ENCODE peak calls at places on chromosomes 7 and 10, in ten cellular contexts. One of them, this sample, is unnamed.

GRCh38 chr7:80298201-80298600 is 163.6 kb downstream of the GNAI1 start:
- DNase-seq in heart left ventricle: no peak
- DNase-seq in mesenteric fat pad: no peak
- DNase-seq in adrenal gland: no peak
- DNase-seq in small intestine: no peak
- DNase-seq in activated CD8-positive, alpha-beta T cell treated with anti-CD3 and anti-CD28 coated beads for 36 hours: no peak
- DNase-seq in activated B cell treated with CpG ODN at 0.5 μM for 24 hours: no peak
- DNase-seq in GM19239: no peak
- DNase-seq in activated T-helper 1 cell treated with anti-CD3 and anti-CD28 coated beads, Interleukin-12 subunit alpha, Interleukin-12 subunit beta, Interleukin-2, Interleukin-4 antibody, amounts not matched to agents 30 ng/mL and 10 ng/mL and 1 ng/mL, durations not matched to agents 14 hours and 24 hours and 36 hours: no peak
- DNase-seq in HEK293T: no peak
- DNase-seq in this sample: no peak

GRCh38 chr10:10847313-10847712 is 170.4 kb upstream of the CELF2 start:
- DNase-seq in heart left ventricle: no peak
- DNase-seq in mesenteric fat pad: no peak
- DNase-seq in adrenal gland: no peak
- DNase-seq in small intestine: no peak
- DNase-seq in activated CD8-positive, alpha-beta T cell treated with anti-CD3 and anti-CD28 coated beads for 36 hours: no peak
- DNase-seq in activated B cell treated with CpG ODN at 0.5 μM for 24 hours: no peak
- DNase-seq in GM19239: no peak
- DNase-seq in activated T-helper 1 cell treated with anti-CD3 and anti-CD28 coated beads, Interleukin-12 subunit alpha, Interleukin-12 subunit beta, Interleukin-2, Interleukin-4 antibody, amounts not matched to agents 30 ng/mL and 10 ng/mL and 1 ng/mL, durations not matched to agents 14 hours and 24 hours and 36 hours: no peak
- DNase-seq in HEK293T: no peak
- DNase-seq in this sample: no peak

GRCh38 chr7:143931739-143932138 is 3.3 kb upstream of the OR2F2 start:
- DNase-seq in heart left ventricle: no peak
- DNase-seq in mesenteric fat pad: no peak
- DNase-seq in adrenal gland: no peak
- DNase-seq in small intestine: no peak
- DNase-seq in activated CD8-positive, alpha-beta T cell treated with anti-CD3 and anti-CD28 coated beads for 36 hours: no peak
- DNase-seq in activated B cell treated with CpG ODN at 0.5 μM for 24 hours: no peak
- DNase-seq in GM19239: no peak
- DNase-seq in activated T-helper 1 cell treated with anti-CD3 and anti-CD28 coated beads, Interleukin-12 subunit alpha, Interleukin-12 subunit beta, Interleukin-2, Interleukin-4 antibody, amounts not matched to agents 30 ng/mL and 10 ng/mL and 1 ng/mL, durations not matched to agents 14 hours and 24 hours and 36 hours: no peak
- DNase-seq in HEK293T: no peak
- DNase-seq in this sample: no peak

GRCh38 chr10:61608255-61609040 is 54.3 kb upstream of the CABCOCO1 start:
- DNase-seq in heart left ventricle: no peak
- DNase-seq in mesenteric fat pad: no peak
- DNase-seq in adrenal gland: no peak
- DNase-seq in small intestine: no peak
- DNase-seq in activated CD8-positive, alpha-beta T cell treated with anti-CD3 and anti-CD28 coated beads for 36 hours: no peak
- DNase-seq in activated B cell treated with CpG ODN at 0.5 μM for 24 hours: no peak
- DNase-seq in GM19239: no peak
- DNase-seq in activated T-helper 1 cell treated with anti-CD3 and anti-CD28 coated beads, Interleukin-12 subunit alpha, Interleukin-12 subunit beta, Interleukin-2, Interleukin-4 antibody, amounts not matched to agents 30 ng/mL and 10 ng/mL and 1 ng/mL, durations not matched to agents 14 hours and 24 hours and 36 hours: no peak
- DNase-seq in HEK293T: no peak
- DNase-seq in this sample: no peak

GRCh38 chr10:86284355-86285105 is 82.1 kb downstream of the GRID1 start:
- DNase-seq in heart left ventricle: no peak
- DNase-seq in mesenteric fat pad: peak
- DNase-seq in adrenal gland: peak
- DNase-seq in small intestine: no peak
- DNase-seq in activated CD8-positive, alpha-beta T cell treated with anti-CD3 and anti-CD28 coated beads for 36 hours: no peak
- DNase-seq in activated B cell treated with CpG ODN at 0.5 μM for 24 hours: no peak
- DNase-seq in GM19239: no peak
- DNase-seq in activated T-helper 1 cell treated with anti-CD3 and anti-CD28 coated beads, Interleukin-12 subunit alpha, Interleukin-12 subunit beta, Interleukin-2, Interleukin-4 antibody, amounts not matched to agents 30 ng/mL and 10 ng/mL and 1 ng/mL, durations not matched to agents 14 hours and 24 hours and 36 hours: no peak
- DNase-seq in HEK293T: no peak
- DNase-seq in this sample: no peak

GRCh38 chr10:686155-686931 is 3.1 kb downstream of the DIP2C start:
- DNase-seq in heart left ventricle: no peak
- DNase-seq in mesenteric fat pad: no peak
- DNase-seq in adrenal gland: no peak
- DNase-seq in small intestine: no peak
- DNase-seq in activated CD8-positive, alpha-beta T cell treated with anti-CD3 and anti-CD28 coated beads for 36 hours: no peak
- DNase-seq in activated B cell treated with CpG ODN at 0.5 μM for 24 hours: no peak
- DNase-seq in GM19239: no peak
- DNase-seq in activated T-helper 1 cell treated with anti-CD3 and anti-CD28 coated beads, Interleukin-12 subunit alpha, Interleukin-12 subunit beta, Interleukin-2, Interleukin-4 antibody, amounts not matched to agents 30 ng/mL and 10 ng/mL and 1 ng/mL, durations not matched to agents 14 hours and 24 hours and 36 hours: no peak
- DNase-seq in HEK293T: no peak
- DNase-seq in this sample: no peak

GRCh38 chr10:78277734-78278404 is 244.2 kb downstream of the RPS24 start:
- DNase-seq in heart left ventricle: peak
- DNase-seq in mesenteric fat pad: no peak
- DNase-seq in adrenal gland: peak
- DNase-seq in small intestine: no peak
- DNase-seq in activated CD8-positive, alpha-beta T cell treated with anti-CD3 and anti-CD28 coated beads for 36 hours: no peak
- DNase-seq in activated B cell treated with CpG ODN at 0.5 μM for 24 hours: no peak
- DNase-seq in GM19239: no peak
- DNase-seq in activated T-helper 1 cell treated with anti-CD3 and anti-CD28 coated beads, Interleukin-12 subunit alpha, Interleukin-12 subunit beta, Interleukin-2, Interleukin-4 antibody, amounts not matched to agents 30 ng/mL and 10 ng/mL and 1 ng/mL, durations not matched to agents 14 hours and 24 hours and 36 hours: no peak
- DNase-seq in HEK293T: no peak
- DNase-seq in this sample: no peak

GRCh38 chr10:71548494-71548846 is 151.8 kb downstream of the CDH23 start:
- DNase-seq in heart left ventricle: no peak
- DNase-seq in mesenteric fat pad: no peak
- DNase-seq in adrenal gland: no peak
- DNase-seq in small intestine: peak
- DNase-seq in activated CD8-positive, alpha-beta T cell treated with anti-CD3 and anti-CD28 coated beads for 36 hours: peak
- DNase-seq in activated B cell treated with CpG ODN at 0.5 μM for 24 hours: no peak
- DNase-seq in GM19239: peak
- DNase-seq in activated T-helper 1 cell treated with anti-CD3 and anti-CD28 coated beads, Interleukin-12 subunit alpha, Interleukin-12 subunit beta, Interleukin-2, Interleukin-4 antibody, amounts not matched to agents 30 ng/mL and 10 ng/mL and 1 ng/mL, durations not matched to agents 14 hours and 24 hours and 36 hours: peak
- DNase-seq in HEK293T: peak
- DNase-seq in this sample: peak

GRCh38 chr7:36128448-36129047 is 24.5 kb upstream of the EEPD1 start:
- DNase-seq in heart left ventricle: peak
- DNase-seq in mesenteric fat pad: no peak
- DNase-seq in adrenal gland: peak
- DNase-seq in small intestine: peak
- DNase-seq in activated CD8-positive, alpha-beta T cell treated with anti-CD3 and anti-CD28 coated beads for 36 hours: no peak
- DNase-seq in activated B cell treated with CpG ODN at 0.5 μM for 24 hours: no peak
- DNase-seq in GM19239: no peak
- DNase-seq in activated T-helper 1 cell treated with anti-CD3 and anti-CD28 coated beads, Interleukin-12 subunit alpha, Interleukin-12 subunit beta, Interleukin-2, Interleukin-4 antibody, amounts not matched to agents 30 ng/mL and 10 ng/mL and 1 ng/mL, durations not matched to agents 14 hours and 24 hours and 36 hours: no peak
- DNase-seq in HEK293T: peak
- DNase-seq in this sample: no peak

GRCh38 chr7:103379270-103379975 is 32.0 kb downstream of the PSMC2 start:
- DNase-seq in heart left ventricle: no peak
- DNase-seq in mesenteric fat pad: no peak
- DNase-seq in adrenal gland: no peak
- DNase-seq in small intestine: no peak
- DNase-seq in activated CD8-positive, alpha-beta T cell treated with anti-CD3 and anti-CD28 coated beads for 36 hours: no peak
- DNase-seq in activated B cell treated with CpG ODN at 0.5 μM for 24 hours: no peak
- DNase-seq in GM19239: no peak
- DNase-seq in activated T-helper 1 cell treated with anti-CD3 and anti-CD28 coated beads, Interleukin-12 subunit alpha, Interleukin-12 subunit beta, Interleukin-2, Interleukin-4 antibody, amounts not matched to agents 30 ng/mL and 10 ng/mL and 1 ng/mL, durations not matched to agents 14 hours and 24 hours and 36 hours: no peak
- DNase-seq in HEK293T: no peak
- DNase-seq in this sample: no peak

GRCh38 chr10:89480047-89480446 is 55.3 kb downstream of the SLC16A12 start:
- DNase-seq in heart left ventricle: no peak
- DNase-seq in mesenteric fat pad: no peak
- DNase-seq in adrenal gland: no peak
- DNase-seq in small intestine: no peak
- DNase-seq in activated CD8-positive, alpha-beta T cell treated with anti-CD3 and anti-CD28 coated beads for 36 hours: no peak
- DNase-seq in activated B cell treated with CpG ODN at 0.5 μM for 24 hours: no peak
- DNase-seq in GM19239: no peak
- DNase-seq in activated T-helper 1 cell treated with anti-CD3 and anti-CD28 coated beads, Interleukin-12 subunit alpha, Interleukin-12 subunit beta, Interleukin-2, Interleukin-4 antibody, amounts not matched to agents 30 ng/mL and 10 ng/mL and 1 ng/mL, durations not matched to agents 14 hours and 24 hours and 36 hours: no peak
- DNase-seq in HEK293T: no peak
- DNase-seq in this sample: no peak

GRCh38 chr10:33410096-33410859 is 75.8 kb upstream of the NRP1 start:
- DNase-seq in heart left ventricle: no peak
- DNase-seq in mesenteric fat pad: no peak
- DNase-seq in adrenal gland: no peak
- DNase-seq in small intestine: no peak
- DNase-seq in activated CD8-positive, alpha-beta T cell treated with anti-CD3 and anti-CD28 coated beads for 36 hours: no peak
- DNase-seq in activated B cell treated with CpG ODN at 0.5 μM for 24 hours: no peak
- DNase-seq in GM19239: no peak
- DNase-seq in activated T-helper 1 cell treated with anti-CD3 and anti-CD28 coated beads, Interleukin-12 subunit alpha, Interleukin-12 subunit beta, Interleukin-2, Interleukin-4 antibody, amounts not matched to agents 30 ng/mL and 10 ng/mL and 1 ng/mL, durations not matched to agents 14 hours and 24 hours and 36 hours: no peak
- DNase-seq in HEK293T: no peak
- DNase-seq in this sample: no peak

GRCh38 chr10:49592726-49593563 is 17.2 kb upstream of the SLC18A3 start:
- DNase-seq in heart left ventricle: no peak
- DNase-seq in mesenteric fat pad: peak
- DNase-seq in adrenal gland: peak
- DNase-seq in small intestine: peak
- DNase-seq in activated CD8-positive, alpha-beta T cell treated with anti-CD3 and anti-CD28 coated beads for 36 hours: peak
- DNase-seq in activated B cell treated with CpG ODN at 0.5 μM for 24 hours: peak
- DNase-seq in GM19239: peak
- DNase-seq in activated T-helper 1 cell treated with anti-CD3 and anti-CD28 coated beads, Interleukin-12 subunit alpha, Interleukin-12 subunit beta, Interleukin-2, Interleukin-4 antibody, amounts not matched to agents 30 ng/mL and 10 ng/mL and 1 ng/mL, durations not matched to agents 14 hours and 24 hours and 36 hours: peak
- DNase-seq in HEK293T: peak
- DNase-seq in this sample: peak

GRCh38 chr10:124936813-124937212 is 5.1 kb upstream of the ZRANB1 start:
- DNase-seq in heart left ventricle: no peak
- DNase-seq in mesenteric fat pad: no peak
- DNase-seq in adrenal gland: no peak
- DNase-seq in small intestine: no peak
- DNase-seq in activated CD8-positive, alpha-beta T cell treated with anti-CD3 and anti-CD28 coated beads for 36 hours: no peak
- DNase-seq in activated B cell treated with CpG ODN at 0.5 μM for 24 hours: no peak
- DNase-seq in GM19239: no peak
- DNase-seq in activated T-helper 1 cell treated with anti-CD3 and anti-CD28 coated beads, Interleukin-12 subunit alpha, Interleukin-12 subunit beta, Interleukin-2, Interleukin-4 antibody, amounts not matched to agents 30 ng/mL and 10 ng/mL and 1 ng/mL, durations not matched to agents 14 hours and 24 hours and 36 hours: no peak
- DNase-seq in HEK293T: no peak
- DNase-seq in this sample: no peak

GRCh38 chr7:131166066-131166465 is 161.6 kb upstream of the MKLN1 start:
- DNase-seq in heart left ventricle: no peak
- DNase-seq in mesenteric fat pad: no peak
- DNase-seq in adrenal gland: no peak
- DNase-seq in small intestine: no peak
- DNase-seq in activated CD8-positive, alpha-beta T cell treated with anti-CD3 and anti-CD28 coated beads for 36 hours: no peak
- DNase-seq in activated B cell treated with CpG ODN at 0.5 μM for 24 hours: no peak
- DNase-seq in GM19239: no peak
- DNase-seq in activated T-helper 1 cell treated with anti-CD3 and anti-CD28 coated beads, Interleukin-12 subunit alpha, Interleukin-12 subunit beta, Interleukin-2, Interleukin-4 antibody, amounts not matched to agents 30 ng/mL and 10 ng/mL and 1 ng/mL, durations not matched to agents 14 hours and 24 hours and 36 hours: no peak
- DNase-seq in HEK293T: no peak
- DNase-seq in this sample: no peak

GRCh38 chr7:25460426-25460825 is 232.1 kb upstream of the NPVF start:
- DNase-seq in heart left ventricle: no peak
- DNase-seq in mesenteric fat pad: no peak
- DNase-seq in adrenal gland: no peak
- DNase-seq in small intestine: peak
- DNase-seq in activated CD8-positive, alpha-beta T cell treated with anti-CD3 and anti-CD28 coated beads for 36 hours: no peak
- DNase-seq in activated B cell treated with CpG ODN at 0.5 μM for 24 hours: no peak
- DNase-seq in GM19239: no peak
- DNase-seq in activated T-helper 1 cell treated with anti-CD3 and anti-CD28 coated beads, Interleukin-12 subunit alpha, Interleukin-12 subunit beta, Interleukin-2, Interleukin-4 antibody, amounts not matched to agents 30 ng/mL and 10 ng/mL and 1 ng/mL, durations not matched to agents 14 hours and 24 hours and 36 hours: no peak
- DNase-seq in HEK293T: no peak
- DNase-seq in this sample: no peak

GRCh38 chr7:69703099-69703498 is 104.8 kb downstream of the AUTS2 start:
- DNase-seq in heart left ventricle: no peak
- DNase-seq in mesenteric fat pad: no peak
- DNase-seq in adrenal gland: no peak
- DNase-seq in small intestine: peak
- DNase-seq in activated CD8-positive, alpha-beta T cell treated with anti-CD3 and anti-CD28 coated beads for 36 hours: no peak
- DNase-seq in activated B cell treated with CpG ODN at 0.5 μM for 24 hours: no peak
- DNase-seq in GM19239: no peak
- DNase-seq in activated T-helper 1 cell treated with anti-CD3 and anti-CD28 coated beads, Interleukin-12 subunit alpha, Interleukin-12 subunit beta, Interleukin-2, Interleukin-4 antibody, amounts not matched to agents 30 ng/mL and 10 ng/mL and 1 ng/mL, durations not matched to agents 14 hours and 24 hours and 36 hours: no peak
- DNase-seq in HEK293T: no peak
- DNase-seq in this sample: no peak

GRCh38 chr7:134075799-134076198 is 51.3 kb upstream of the LRGUK start:
- DNase-seq in heart left ventricle: no peak
- DNase-seq in mesenteric fat pad: peak
- DNase-seq in adrenal gland: no peak
- DNase-seq in small intestine: no peak
- DNase-seq in activated CD8-positive, alpha-beta T cell treated with anti-CD3 and anti-CD28 coated beads for 36 hours: no peak
- DNase-seq in activated B cell treated with CpG ODN at 0.5 μM for 24 hours: no peak
- DNase-seq in GM19239: no peak
- DNase-seq in activated T-helper 1 cell treated with anti-CD3 and anti-CD28 coated beads, Interleukin-12 subunit alpha, Interleukin-12 subunit beta, Interleukin-2, Interleukin-4 antibody, amounts not matched to agents 30 ng/mL and 10 ng/mL and 1 ng/mL, durations not matched to agents 14 hours and 24 hours and 36 hours: no peak
- DNase-seq in HEK293T: no peak
- DNase-seq in this sample: no peak

GRCh38 chr10:52172581-52172980 is 141.5 kb upstream of the DKK1 start:
- DNase-seq in heart left ventricle: no peak
- DNase-seq in mesenteric fat pad: no peak
- DNase-seq in adrenal gland: no peak
- DNase-seq in small intestine: no peak
- DNase-seq in activated CD8-positive, alpha-beta T cell treated with anti-CD3 and anti-CD28 coated beads for 36 hours: no peak
- DNase-seq in activated B cell treated with CpG ODN at 0.5 μM for 24 hours: no peak
- DNase-seq in GM19239: no peak
- DNase-seq in activated T-helper 1 cell treated with anti-CD3 and anti-CD28 coated beads, Interleukin-12 subunit alpha, Interleukin-12 subunit beta, Interleukin-2, Interleukin-4 antibody, amounts not matched to agents 30 ng/mL and 10 ng/mL and 1 ng/mL, durations not matched to agents 14 hours and 24 hours and 36 hours: no peak
- DNase-seq in HEK293T: peak
- DNase-seq in this sample: no peak

GRCh38 chr7:28705350-28705749 is 252.8 kb downstream of the TRIL start:
- DNase-seq in heart left ventricle: no peak
- DNase-seq in mesenteric fat pad: no peak
- DNase-seq in adrenal gland: no peak
- DNase-seq in small intestine: no peak
- DNase-seq in activated CD8-positive, alpha-beta T cell treated with anti-CD3 and anti-CD28 coated beads for 36 hours: no peak
- DNase-seq in activated B cell treated with CpG ODN at 0.5 μM for 24 hours: no peak
- DNase-seq in GM19239: no peak
- DNase-seq in activated T-helper 1 cell treated with anti-CD3 and anti-CD28 coated beads, Interleukin-12 subunit alpha, Interleukin-12 subunit beta, Interleukin-2, Interleukin-4 antibody, amounts not matched to agents 30 ng/mL and 10 ng/mL and 1 ng/mL, durations not matched to agents 14 hours and 24 hours and 36 hours: no peak
- DNase-seq in HEK293T: no peak
- DNase-seq in this sample: peak

GRCh38 chr10:4982764-4983226 is 19.6 kb downstream of the AKR1C1 start:
- DNase-seq in heart left ventricle: no peak
- DNase-seq in mesenteric fat pad: no peak
- DNase-seq in adrenal gland: no peak
- DNase-seq in small intestine: peak
- DNase-seq in activated CD8-positive, alpha-beta T cell treated with anti-CD3 and anti-CD28 coated beads for 36 hours: no peak
- DNase-seq in activated B cell treated with CpG ODN at 0.5 μM for 24 hours: no peak
- DNase-seq in GM19239: no peak
- DNase-seq in activated T-helper 1 cell treated with anti-CD3 and anti-CD28 coated beads, Interleukin-12 subunit alpha, Interleukin-12 subunit beta, Interleukin-2, Interleukin-4 antibody, amounts not matched to agents 30 ng/mL and 10 ng/mL and 1 ng/mL, durations not matched to agents 14 hours and 24 hours and 36 hours: no peak
- DNase-seq in HEK293T: no peak
- DNase-seq in this sample: no peak

GRCh38 chr7:148501707-148502139 is 88.8 kb upstream of the C7orf33 start:
- DNase-seq in heart left ventricle: no peak
- DNase-seq in mesenteric fat pad: no peak
- DNase-seq in adrenal gland: no peak
- DNase-seq in small intestine: peak
- DNase-seq in activated CD8-positive, alpha-beta T cell treated with anti-CD3 and anti-CD28 coated beads for 36 hours: peak
- DNase-seq in activated B cell treated with CpG ODN at 0.5 μM for 24 hours: peak
- DNase-seq in GM19239: no peak
- DNase-seq in activated T-helper 1 cell treated with anti-CD3 and anti-CD28 coated beads, Interleukin-12 subunit alpha, Interleukin-12 subunit beta, Interleukin-2, Interleukin-4 antibody, amounts not matched to agents 30 ng/mL and 10 ng/mL and 1 ng/mL, durations not matched to agents 14 hours and 24 hours and 36 hours: no peak
- DNase-seq in HEK293T: no peak
- DNase-seq in this sample: peak

GRCh38 chr7:96982586-96982985 is 22.8 kb upstream of the DLX6 start:
- DNase-seq in heart left ventricle: no peak
- DNase-seq in mesenteric fat pad: no peak
- DNase-seq in adrenal gland: no peak
- DNase-seq in small intestine: no peak
- DNase-seq in activated CD8-positive, alpha-beta T cell treated with anti-CD3 and anti-CD28 coated beads for 36 hours: no peak
- DNase-seq in activated B cell treated with CpG ODN at 0.5 μM for 24 hours: no peak
- DNase-seq in GM19239: no peak
- DNase-seq in activated T-helper 1 cell treated with anti-CD3 and anti-CD28 coated beads, Interleukin-12 subunit alpha, Interleukin-12 subunit beta, Interleukin-2, Interleukin-4 antibody, amounts not matched to agents 30 ng/mL and 10 ng/mL and 1 ng/mL, durations not matched to agents 14 hours and 24 hours and 36 hours: no peak
- DNase-seq in HEK293T: no peak
- DNase-seq in this sample: no peak

GRCh38 chr10:63414481-63415260 is 51.1 kb downstream of the JMJD1C start:
- DNase-seq in heart left ventricle: no peak
- DNase-seq in mesenteric fat pad: no peak
- DNase-seq in adrenal gland: no peak
- DNase-seq in small intestine: no peak
- DNase-seq in activated CD8-positive, alpha-beta T cell treated with anti-CD3 and anti-CD28 coated beads for 36 hours: no peak
- DNase-seq in activated B cell treated with CpG ODN at 0.5 μM for 24 hours: no peak
- DNase-seq in GM19239: no peak
- DNase-seq in activated T-helper 1 cell treated with anti-CD3 and anti-CD28 coated beads, Interleukin-12 subunit alpha, Interleukin-12 subunit beta, Interleukin-2, Interleukin-4 antibody, amounts not matched to agents 30 ng/mL and 10 ng/mL and 1 ng/mL, durations not matched to agents 14 hours and 24 hours and 36 hours: no peak
- DNase-seq in HEK293T: no peak
- DNase-seq in this sample: no peak

GRCh38 chr7:80779456-80779855 is 139.4 kb downstream of the SEMA3C start:
- DNase-seq in heart left ventricle: no peak
- DNase-seq in mesenteric fat pad: no peak
- DNase-seq in adrenal gland: no peak
- DNase-seq in small intestine: no peak
- DNase-seq in activated CD8-positive, alpha-beta T cell treated with anti-CD3 and anti-CD28 coated beads for 36 hours: no peak
- DNase-seq in activated B cell treated with CpG ODN at 0.5 μM for 24 hours: no peak
- DNase-seq in GM19239: no peak
- DNase-seq in activated T-helper 1 cell treated with anti-CD3 and anti-CD28 coated beads, Interleukin-12 subunit alpha, Interleukin-12 subunit beta, Interleukin-2, Interleukin-4 antibody, amounts not matched to agents 30 ng/mL and 10 ng/mL and 1 ng/mL, durations not matched to agents 14 hours and 24 hours and 36 hours: no peak
- DNase-seq in HEK293T: no peak
- DNase-seq in this sample: no peak

GRCh38 chr10:15046626-15047025 is 2.9 kb downstream of the OLAH start:
- DNase-seq in heart left ventricle: no peak
- DNase-seq in mesenteric fat pad: no peak
- DNase-seq in adrenal gland: peak
- DNase-seq in small intestine: no peak
- DNase-seq in activated CD8-positive, alpha-beta T cell treated with anti-CD3 and anti-CD28 coated beads for 36 hours: no peak
- DNase-seq in activated B cell treated with CpG ODN at 0.5 μM for 24 hours: no peak
- DNase-seq in GM19239: no peak
- DNase-seq in activated T-helper 1 cell treated with anti-CD3 and anti-CD28 coated beads, Interleukin-12 subunit alpha, Interleukin-12 subunit beta, Interleukin-2, Interleukin-4 antibody, amounts not matched to agents 30 ng/mL and 10 ng/mL and 1 ng/mL, durations not matched to agents 14 hours and 24 hours and 36 hours: no peak
- DNase-seq in HEK293T: no peak
- DNase-seq in this sample: no peak

GRCh38 chr7:109745677-109746410 is 1176.2 kb downstream of the DNAJB9 start:
- DNase-seq in heart left ventricle: no peak
- DNase-seq in mesenteric fat pad: no peak
- DNase-seq in adrenal gland: no peak
- DNase-seq in small intestine: no peak
- DNase-seq in activated CD8-positive, alpha-beta T cell treated with anti-CD3 and anti-CD28 coated beads for 36 hours: no peak
- DNase-seq in activated B cell treated with CpG ODN at 0.5 μM for 24 hours: no peak
- DNase-seq in GM19239: no peak
- DNase-seq in activated T-helper 1 cell treated with anti-CD3 and anti-CD28 coated beads, Interleukin-12 subunit alpha, Interleukin-12 subunit beta, Interleukin-2, Interleukin-4 antibody, amounts not matched to agents 30 ng/mL and 10 ng/mL and 1 ng/mL, durations not matched to agents 14 hours and 24 hours and 36 hours: no peak
- DNase-seq in HEK293T: no peak
- DNase-seq in this sample: no peak

GRCh38 chr7:44059219-44060090 is 5.9 kb downstream of the PGAM2 start:
- DNase-seq in heart left ventricle: peak
- DNase-seq in mesenteric fat pad: peak
- DNase-seq in adrenal gland: no peak
- DNase-seq in small intestine: no peak
- DNase-seq in activated CD8-positive, alpha-beta T cell treated with anti-CD3 and anti-CD28 coated beads for 36 hours: peak
- DNase-seq in activated B cell treated with CpG ODN at 0.5 μM for 24 hours: peak
- DNase-seq in GM19239: no peak
- DNase-seq in activated T-helper 1 cell treated with anti-CD3 and anti-CD28 coated beads, Interleukin-12 subunit alpha, Interleukin-12 subunit beta, Interleukin-2, Interleukin-4 antibody, amounts not matched to agents 30 ng/mL and 10 ng/mL and 1 ng/mL, durations not matched to agents 14 hours and 24 hours and 36 hours: no peak
- DNase-seq in HEK293T: no peak
- DNase-seq in this sample: peak

This sample was measured in GM12865.